ENCODE peak calls at places on chromosome 12, in five cellular contexts. N is GM12878, U is IMR-90, X is K562, R is SK-N-SH. Q is an unnamed sample.

GRCh38 chr12:100877776-100878175 is 83.2 kb downstream of the ANO4 start:
- DNase-seq in N (no peak), U (no peak), X (no peak), R (no peak), Q (no peak)

GRCh38 chr12:84696281-84696680 is 216.3 kb downstream of the SLC6A15 start:
- DNase-seq in N (no peak), U (no peak), X (no peak), R (no peak), Q (no peak)

GRCh38 chr12:110776410-110776809 is 33.7 kb upstream of the PPP1CC start:
- DNase-seq in N (peak), U (no peak), X (no peak), R (no peak), Q (no peak)

GRCh38 chr12:27193854-27194544 is 50.1 kb upstream of the STK38L start:
- DNase-seq in N (no peak), U (peak), X (no peak), R (peak), Q (peak)

GRCh38 chr12:96094201-96094600 is 58.8 kb upstream of the LTA4H start:
- DNase-seq in N (no peak), U (no peak), X (no peak), R (no peak), Q (peak)

GRCh38 chr12:124898200-124898950 is 16.1 kb downstream of the UBC start:
- DNase-seq in N (no peak), U (no peak), X (peak), R (peak), Q (peak)

GRCh38 chr12:124625867-124626675 is 58.7 kb upstream of the NCOR2 start:
- DNase-seq in N (no peak), U (peak), X (peak), R (no peak), Q (peak)

GRCh38 chr12:106246891-106247730 is 709 bp downstream of the CKAP4 start:
- DNase-seq in N (no peak), U (peak), X (peak), R (peak), Q (peak)

GRCh38 chr12:121165316-121165715 is 32.6 kb downstream of the P2RX7 start:
- DNase-seq in N (no peak), U (no peak), X (no peak), R (no peak), Q (no peak)

GRCh38 chr12:115377781-115378180 is 693.8 kb upstream of the TBX3 start:
- DNase-seq in N (no peak), U (no peak), X (no peak), R (no peak), Q (no peak)

GRCh38 chr12:52634266-52635056 is 16.1 kb upstream of the KRT73 start:
- DNase-seq in N (no peak), U (no peak), X (no peak), R (no peak), Q (no peak)
- TF ChIP-seq RCOR1 in N (no peak), U (no peak), X (no peak), R (no peak), Q (no peak)

GRCh38 chr12:71219224-71219623 is 61.4 kb upstream of the TSPAN8 start:
- DNase-seq in N (no peak), U (no peak), X (no peak), R (no peak), Q (no peak)

GRCh38 chr12:71214511-71215285 is 56.9 kb upstream of the TSPAN8 start:
- DNase-seq in N (no peak), U (no peak), X (no peak), R (no peak), Q (no peak)

GRCh38 chr12:71223139-71223538 is 65.3 kb upstream of the TSPAN8 start:
- DNase-seq in N (no peak), U (no peak), X (no peak), R (no peak), Q (no peak)

GRCh38 chr12:71216725-71217579 is 59.2 kb upstream of the TSPAN8 start:
- DNase-seq in N (no peak), U (peak), X (peak), R (peak), Q (peak)

GRCh38 chr12:71220295-71220694 is 62.5 kb upstream of the TSPAN8 start:
- DNase-seq in N (no peak), U (no peak), X (no peak), R (no peak), Q (no peak)
- TF ChIP-seq RCOR1 in N (no peak), U (no peak), X (no peak), R (peak), Q (no peak)

GRCh38 chr12:57479376-57480115 is at the start of gene ARHGAP9:
- DNase-seq in N (peak), U (peak), X (no peak), R (no peak), Q (no peak)

GRCh38 chr12:57487055-57487596 is 742 bp upstream of the MARS1 start:
- DNase-seq in N (no peak), U (no peak), X (no peak), R (no peak), Q (no peak)

GRCh38 chr12:57485695-57486094 is 2.2 kb upstream of the MARS1 start:
- DNase-seq in N (no peak), U (no peak), X (no peak), R (no peak), Q (no peak)

GRCh38 chr12:57481671-57482070 is 2.0 kb upstream of the ARHGAP9 start:
- DNase-seq in N (no peak), U (no peak), X (no peak), R (no peak), Q (no peak)

GRCh38 chr12:57483466-57483865 is 3.8 kb upstream of the ARHGAP9 start:
- DNase-seq in N (no peak), U (peak), X (no peak), R (no peak), Q (no peak)
- TF ChIP-seq RCOR1 in N (no peak), U (no peak), X (no peak), R (no peak), Q (no peak)

GRCh38 chr12:6520186-6520585 is 14.1 kb upstream of the GAPDH start:
- DNase-seq in N (no peak), U (no peak), X (no peak), R (no peak), Q (no peak)
- TF ChIP-seq RCOR1 in N (no peak), U (no peak), X (no peak), R (no peak), Q (no peak)